ENCODE peak calls at places on chromosomes 5 and 9, in four cellular contexts. S is lower lobe of right lung, B is keratinocyte, W is GM23248. F is an unnamed sample. For H3K27me3, the result is how much of the 10 kb centered on the place peaks cover.

GRCh38 chr5:96573513-96573894 is 88.7 kb upstream of the CAST start:
- DNase-seq in W (no peak), S (no peak), B (no peak), F (no peak)

GRCh38 chr5:90510438-90510837 is 18.9 kb downstream of the LYSMD3 start:
- DNase-seq in B (no peak), S (no peak), W (no peak), F (no peak)

GRCh38 chr9:22457448-22457847 is 10.8 kb downstream of the DMRTA1 start:
- DNase-seq in B (no peak), S (no peak), W (no peak), F (no peak)

GRCh38 chr9:116232425-116233159 is 79.0 kb downstream of the PAPPA start:
- DNase-seq in B (peak), S (no peak), W (peak), F (no peak)

GRCh38 chr5:140140435-140140834 is 14.7 kb downstream of the IGIP start:
- DNase-seq in S (no peak), W (no peak), B (no peak), F (no peak)

GRCh38 chr5:139190125-139190524 is 8.0 kb downstream of the SIL1 start:
- DNase-seq in W (peak), S (no peak), B (no peak), F (no peak)

GRCh38 chr9:134339183-134339806 is 13.0 kb downstream of the RXRA start:
- DNase-seq in B (no peak), W (peak), S (peak), F (peak)

GRCh38 chr5:173094012-173094661 is 38.0 kb downstream of the CREBRF start:
- DNase-seq in B (no peak), W (peak), S (no peak), F (no peak)

GRCh38 chr9:110578575-110578895 is 1.0 kb downstream of the SVEP1 start:
- DNase-seq in S (no peak), W (no peak), B (no peak), F (no peak)

GRCh38 chr9:108609895-108610253 is 245.9 kb downstream of the ACTL7B start:
- DNase-seq in S (no peak), W (no peak), B (no peak), F (no peak)

GRCh38 chr9:38058452-38059232 is 10.4 kb downstream of the SHB start:
- DNase-seq in B (no peak), W (no peak), S (no peak), F (no peak)

GRCh38 chr5:177035982-177036381 is 13.5 kb downstream of the ZNF346 start:
- DNase-seq in B (no peak), W (no peak), S (no peak), F (no peak)

GRCh38 chr9:78566948-78567675 is 270.2 kb downstream of the PSAT1 start:
- DNase-seq in W (peak), B (no peak), S (no peak), F (no peak)

GRCh38 chr5:5666389-5666788 is 243.9 kb downstream of the ICE1 start:
- DNase-seq in S (no peak), B (no peak), W (no peak), F (no peak)

DNA sequence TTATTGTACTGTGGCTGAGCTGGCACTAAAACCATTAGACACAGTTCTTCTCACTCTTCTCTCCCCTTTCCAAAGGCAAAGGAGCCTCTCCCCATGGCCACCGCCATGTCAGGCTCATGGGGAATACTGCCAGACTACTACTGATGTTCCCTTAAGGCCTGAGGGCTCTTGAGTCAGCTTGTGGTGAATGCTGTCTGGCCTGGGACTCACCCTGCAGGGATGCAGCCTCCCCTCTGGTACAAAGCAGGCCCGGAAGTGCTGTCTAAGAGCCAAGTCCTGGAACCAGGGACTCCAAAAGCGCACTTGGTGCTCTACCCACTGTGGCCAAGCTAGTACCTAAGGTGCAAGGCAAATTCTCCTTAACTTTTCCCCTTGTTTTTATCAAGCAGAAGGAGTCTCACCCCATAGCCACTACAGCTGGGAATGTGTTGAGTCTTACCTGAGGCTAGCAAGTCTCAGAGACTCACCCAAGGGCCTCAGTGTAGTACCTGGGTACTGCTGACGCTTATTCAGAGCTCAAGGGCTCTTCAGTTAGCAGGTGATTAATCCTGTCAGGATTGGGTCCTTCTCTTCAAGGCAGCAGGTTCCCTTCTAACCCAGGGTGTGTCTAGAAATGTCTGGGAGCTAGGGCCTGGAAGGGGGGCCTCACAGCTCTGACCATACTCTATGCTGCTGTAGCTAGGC is 33.2 kb upstream of the C5orf46 start:
- DNase-seq in W (peak), B (no peak), S (no peak), F (no peak)
- H3K27ac ChIP-seq in W (no peak), B (no peak), S (peak), F (no peak)

GRCh38 chr5:543351-543750 is 19.1 kb upstream of the SLC9A3 start:
- DNase-seq in B (no peak), S (peak), W (no peak), F (peak)
- H3K27me3 ChIP-seq in B (under half), S (half or more), W (under half), F (under half)

DNA sequence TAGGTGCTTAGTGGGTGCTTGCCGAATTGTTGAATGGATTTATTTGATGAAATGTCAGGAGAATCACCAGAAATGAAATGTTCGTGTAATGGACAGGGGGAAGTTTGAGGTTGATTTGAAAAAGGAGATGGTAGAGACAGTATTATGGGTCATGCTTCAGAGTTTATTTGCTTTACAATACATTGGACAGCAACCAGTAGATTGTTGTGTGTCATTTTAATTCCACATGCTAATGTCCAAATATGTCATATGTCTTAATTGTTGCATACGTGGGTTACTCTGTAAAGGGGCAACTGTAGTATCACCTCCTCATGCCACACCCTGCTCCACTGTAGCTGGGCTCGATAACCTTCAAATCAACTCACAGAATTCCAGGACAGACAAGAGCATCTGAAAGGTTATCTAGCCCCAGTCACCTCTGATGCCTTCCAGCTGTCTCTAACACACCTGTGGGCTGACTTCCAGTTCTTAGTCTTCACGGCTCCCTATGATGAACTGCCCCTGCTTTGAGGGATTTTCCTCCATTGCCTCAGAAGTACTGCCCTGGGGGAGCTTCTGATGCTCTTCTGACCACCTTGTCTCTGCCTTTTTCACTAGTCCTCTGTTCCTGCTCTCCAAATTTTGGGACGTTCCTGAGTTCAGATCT is 1.7 kb downstream of the PDCD1LG2 start:
- DNase-seq in B (no peak), W (peak), S (no peak), F (no peak)
- H3K4me3 ChIP-seq in B (peak), W (peak), S (peak), F (no peak)

GRCh38 chr9:89941875-89942274 is 337.1 kb downstream of the GADD45G start:
- DNase-seq in S (no peak), B (peak), W (peak), F (no peak)

GRCh38 chr9:89943309-89943708 is 338.5 kb downstream of the GADD45G start:
- DNase-seq in B (no peak), W (no peak), S (no peak), F (no peak)

GRCh38 chr9:89943728-89944127 is 338.9 kb downstream of the GADD45G start:
- DNase-seq in B (no peak), W (no peak), S (no peak), F (no peak)

GRCh38 chr9:89940625-89941024 is 335.8 kb downstream of the GADD45G start:
- DNase-seq in W (peak), B (no peak), S (no peak), F (no peak)

GRCh38 chr9:89942643-89943042 is 337.8 kb downstream of the GADD45G start:
- DNase-seq in B (no peak), W (no peak), S (no peak), F (no peak)
- H3K27ac ChIP-seq in B (no peak), W (no peak), S (no peak), F (no peak)

DNA sequence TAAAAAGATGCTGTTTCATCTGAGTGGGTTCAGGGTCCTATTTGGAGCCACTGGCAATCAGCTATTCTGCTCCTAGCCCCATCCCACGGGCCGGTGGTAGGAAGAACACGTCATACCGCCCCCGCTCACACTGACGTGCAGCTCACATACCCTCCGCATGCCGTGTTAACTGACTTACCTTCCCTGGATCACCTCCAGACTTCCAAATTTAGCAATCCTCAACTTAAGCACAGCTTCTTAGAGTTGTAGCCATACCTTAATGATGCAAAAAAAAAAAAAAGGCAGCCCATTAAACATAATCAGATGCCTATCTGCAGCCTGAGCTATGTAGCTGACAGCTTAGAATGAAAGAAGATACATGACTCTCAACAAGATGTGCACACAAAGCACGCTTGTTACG is 93.1 kb downstream of the IRX2 start:
- DNase-seq in W (peak), S (no peak), B (peak), F (no peak)
- H3K27me3 ChIP-seq in W (under half), S (under half), B (under half), F (under half)

GRCh38 chr5:35924950-35925722 is 13.3 kb downstream of the CAPSL start:
- DNase-seq in W (peak), S (peak), B (no peak), F (peak)
- H3K4me3 ChIP-seq in W (peak), S (no peak), B (no peak), F (no peak)

GRCh38 chr5:108753877-108754276 is 6.2 kb downstream of the FER start:
- DNase-seq in W (peak), B (peak), S (no peak), F (no peak)
- H3K27ac ChIP-seq in W (peak), B (peak), S (no peak), F (no peak)

DNA sequence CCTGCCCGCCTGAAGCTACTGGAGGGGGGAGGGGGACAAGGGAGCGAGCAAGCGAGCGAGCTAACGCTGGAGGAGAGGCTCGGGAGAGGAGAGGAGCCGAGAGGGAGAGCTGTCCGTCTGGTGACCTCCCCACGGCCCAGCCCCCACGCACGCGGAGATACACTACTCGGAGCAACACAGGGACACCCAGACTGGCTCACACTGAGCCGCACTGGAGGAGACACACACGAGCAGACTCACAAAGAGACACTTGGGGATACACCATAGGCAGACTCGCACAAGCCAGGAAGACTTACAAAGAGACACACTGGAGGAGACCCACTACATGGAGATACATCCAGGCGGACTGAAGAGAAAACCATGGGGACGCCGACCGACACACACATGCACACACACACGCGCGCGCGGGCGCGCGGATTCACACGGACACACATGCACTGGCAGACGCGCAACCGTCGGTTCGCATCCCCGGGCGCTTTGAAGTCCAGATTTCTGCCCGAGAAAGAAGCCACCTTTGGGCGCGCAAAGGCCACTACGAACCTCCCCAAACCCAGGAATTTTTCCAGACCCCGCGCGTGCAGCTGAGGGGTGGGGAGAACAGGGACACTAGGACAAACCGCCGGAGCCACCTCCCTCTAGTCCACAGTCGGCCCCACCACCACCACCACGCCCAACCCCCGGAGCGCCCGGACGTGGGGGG is 703 bp downstream of the CNTFR start:
- DNase-seq in S (peak), B (no peak), W (no peak), F (peak)
- H3K27me3 ChIP-seq in S (half or more), B (half or more), W (half or more), F (under half)

GRCh38 chr9:76873056-76873792 is 32.7 kb downstream of the PRUNE2 start:
- DNase-seq in S (no peak), W (peak), B (no peak), F (peak)
- H3K4me3 ChIP-seq in S (no peak), W (peak), B (no peak), F (no peak)

GRCh38 chr9:92738661-92739081 is 26.0 kb downstream of the BICD2 start:
- DNase-seq in S (no peak), B (peak), W (peak), F (no peak)

GRCh38 chr9:92739346-92740014 is 25.2 kb downstream of the BICD2 start:
- DNase-seq in B (no peak), W (no peak), S (no peak), F (no peak)

GRCh38 chr9:92740446-92740961 is 24.1 kb downstream of the BICD2 start:
- DNase-seq in B (no peak), W (no peak), S (no peak), F (no peak)

GRCh38 chr9:92740969-92741368 is 23.7 kb downstream of the BICD2 start:
- DNase-seq in W (no peak), B (no peak), S (no peak), F (no peak)

GRCh38 chr9:92740015-92740408 is 24.6 kb downstream of the BICD2 start:
- DNase-seq in B (no peak), W (peak), S (no peak), F (no peak)
- H3K27ac ChIP-seq in B (peak), W (peak), S (peak), F (peak)